ENCODE peak calls at places on chromosomes 6 and 20, in eight cellular contexts. Z is fibroblast of lung; I is effector memory CD4-positive, alpha-beta T cell; E is psoas muscle; J is Panc1; F is GM23338; S is Peyer's patch; G is A549. W is an unnamed sample.

GRCh38 chr6:132209351-132209750 is 191.9 kb downstream of the MOXD1 start:
- DNase-seq in Z (no peak), I (no peak), E (no peak), J (no peak), F (no peak), S (no peak), G (no peak), W (no peak)

GRCh38 chr20:43680976-43681375 is 14.1 kb downstream of the MYBL2 start:
- DNase-seq in Z (no peak), I (no peak), E (no peak), J (no peak), F (no peak), S (no peak), G (no peak), W (no peak)

GRCh38 chr20:52937701-52938100 is 34.5 kb upstream of the TSHZ2 start:
- DNase-seq in Z (peak), I (no peak), E (no peak), J (no peak), F (peak), S (no peak), G (peak), W (no peak)

GRCh38 chr6:135418040-135418439 is 79.5 kb downstream of the AHI1 start:
- DNase-seq in Z (no peak), I (no peak), E (no peak), J (no peak), F (no peak), S (no peak), G (no peak), W (no peak)

GRCh38 chr6:43907789-43908472 is 137.9 kb downstream of the VEGFA start:
- DNase-seq in Z (no peak), I (no peak), E (peak), J (no peak), F (no peak), S (no peak), G (no peak), W (peak)

GRCh38 chr20:63751471-63752271 is 12.1 kb downstream of the SLC2A4RG start:
- DNase-seq in Z (no peak), I (no peak), E (peak), J (no peak), F (peak), S (no peak), G (no peak), W (no peak)

GRCh38 chr20:41030536-41031242 is 2.1 kb downstream of the TOP1 start:
- DNase-seq in Z (peak), I (no peak), E (no peak), J (no peak), F (no peak), S (no peak), G (no peak), W (no peak)

GRCh38 chr6:142819603-142820335 is 125.2 kb downstream of the HIVEP2 start:
- DNase-seq in Z (peak), I (peak), E (no peak), J (no peak), F (no peak), S (no peak), G (no peak), W (no peak)

GRCh38 chr6:10429638-10430427 is 15.0 kb upstream of the TFAP2A start:
- DNase-seq in Z (peak), I (no peak), E (no peak), J (no peak), F (peak), S (no peak), G (peak), W (no peak)

GRCh38 chr6:12605888-12606345 is 110.7 kb upstream of the PHACTR1 start:
- DNase-seq in Z (peak), I (no peak), E (no peak), J (peak), F (peak), S (no peak), G (peak), W (no peak)

GRCh38 chr6:47392251-47392650 is 82.5 kb upstream of the TNFRSF21 start:
- DNase-seq in Z (no peak), I (no peak), E (no peak), J (no peak), F (no peak), S (no peak), G (no peak), W (no peak)

GRCh38 chr6:43290353-43290904 is 7.6 kb upstream of the SLC22A7 start:
- DNase-seq in Z (no peak), I (no peak), E (no peak), J (no peak), F (no peak), S (peak), G (no peak), W (no peak)

GRCh38 chr20:50146732-50147662 is 6.5 kb downstream of the PEDS1 start:
- DNase-seq in Z (peak), I (peak), E (peak), J (no peak), F (peak), S (no peak), G (no peak), W (no peak)

GRCh38 chr6:170007468-170008240 is 256.2 kb downstream of the ERMARD start:
- DNase-seq in Z (no peak), I (no peak), E (no peak), J (no peak), F (no peak), S (no peak), G (no peak), W (no peak)

GRCh38 chr20:32484221-32485125 is 100.7 kb downstream of the NOL4L start:
- DNase-seq in Z (peak), I (peak), E (peak), J (no peak), F (peak), S (peak), G (peak), W (no peak)

GRCh38 chr20:53657732-53658131 is 64.1 kb upstream of the ZNF217 start:
- DNase-seq in Z (no peak), I (no peak), E (no peak), J (no peak), F (peak), S (no peak), G (no peak), W (no peak)

GRCh38 chr20:51563597-51564332 is 21.2 kb upstream of the NFATC2 start:
- DNase-seq in Z (peak), I (no peak), E (peak), J (peak), F (peak), S (peak), G (peak), W (peak)

GRCh38 chr20:13166006-13166405 is 55.1 kb upstream of the ISM1 start:
- DNase-seq in Z (no peak), I (no peak), E (no peak), J (no peak), F (no peak), S (no peak), G (no peak), W (no peak)

GRCh38 chr6:26437550-26437949 is 2.8 kb upstream of the BTN3A3 start:
- DNase-seq in Z (no peak), I (no peak), E (no peak), J (no peak), F (no peak), S (no peak), G (no peak), W (no peak)

GRCh38 chr6:134774244-134774643 is 175.7 kb downstream of the ALDH8A1 start:
- DNase-seq in Z (peak), I (no peak), E (no peak), J (no peak), F (no peak), S (no peak), G (no peak), W (no peak)

GRCh38 chr6:299050-299980 is 7.0 kb downstream of the DUSP22 start:
- DNase-seq in Z (no peak), I (no peak), E (no peak), J (no peak), F (no peak), S (no peak), G (no peak), W (no peak)

GRCh38 chr6:148432405-148433195 is 90.0 kb downstream of the SASH1 start:
- DNase-seq in Z (peak), I (no peak), E (no peak), J (no peak), F (no peak), S (no peak), G (no peak), W (no peak)

GRCh38 chr6:134145786-134146185 is 93.4 kb upstream of the SLC2A12 start:
- DNase-seq in Z (peak), I (no peak), E (no peak), J (no peak), F (peak), S (no peak), G (no peak), W (no peak)

GRCh38 chr6:11143394-11144371 is 32.2 kb upstream of the ERVFRD-1 start:
- DNase-seq in Z (peak), I (no peak), E (peak), J (no peak), F (no peak), S (no peak), G (peak), W (peak)

GRCh38 chr6:90326404-90327057 is 29.9 kb upstream of the BACH2 start:
- DNase-seq in Z (no peak), I (no peak), E (no peak), J (no peak), F (no peak), S (no peak), G (no peak), W (no peak)

GRCh38 chr6:118387921-118388701 is 160.0 kb upstream of the PLN start:
- DNase-seq in Z (peak), I (no peak), E (no peak), J (peak), F (no peak), S (no peak), G (peak), W (no peak)

GRCh38 chr6:151661928-151662327 is 145.6 kb upstream of the ESR1 start:
- DNase-seq in Z (no peak), I (no peak), E (no peak), J (no peak), F (peak), S (no peak), G (no peak), W (no peak)

GRCh38 chr6:133214267-133214666 is 26.9 kb upstream of the EYA4 start:
- DNase-seq in Z (no peak), I (no peak), E (no peak), J (no peak), F (no peak), S (no peak), G (no peak), W (no peak)

DNA sequence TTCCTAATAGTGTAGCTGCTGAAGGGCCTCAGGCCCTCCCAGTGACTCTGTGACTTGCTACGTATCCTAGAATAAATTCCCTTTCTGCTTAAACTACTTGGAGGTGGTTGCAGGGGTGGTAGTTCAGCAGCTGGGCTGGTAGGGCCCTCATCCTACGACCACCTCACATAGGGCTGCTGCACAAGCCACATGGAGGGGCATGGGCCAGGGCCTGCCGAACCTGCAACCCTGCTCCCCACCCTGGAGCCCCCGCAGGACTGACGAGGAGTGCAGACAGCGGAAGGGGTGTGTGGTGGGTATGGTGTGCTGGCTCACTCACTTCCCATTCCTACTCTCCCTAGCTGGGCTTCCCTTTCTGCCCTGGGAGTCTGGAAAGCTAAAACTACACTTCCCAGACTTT is 56.2 kb upstream of the MLN start:
- DNase-seq in Z (no peak), I (no peak), E (peak), J (no peak), F (no peak), S (no peak), G (no peak), W (no peak)
- H3K27ac ChIP-seq in Z (no peak), I (no peak), E (no peak), J (no peak), F (no peak), S (no peak), G (no peak), W (no peak)

DNA sequence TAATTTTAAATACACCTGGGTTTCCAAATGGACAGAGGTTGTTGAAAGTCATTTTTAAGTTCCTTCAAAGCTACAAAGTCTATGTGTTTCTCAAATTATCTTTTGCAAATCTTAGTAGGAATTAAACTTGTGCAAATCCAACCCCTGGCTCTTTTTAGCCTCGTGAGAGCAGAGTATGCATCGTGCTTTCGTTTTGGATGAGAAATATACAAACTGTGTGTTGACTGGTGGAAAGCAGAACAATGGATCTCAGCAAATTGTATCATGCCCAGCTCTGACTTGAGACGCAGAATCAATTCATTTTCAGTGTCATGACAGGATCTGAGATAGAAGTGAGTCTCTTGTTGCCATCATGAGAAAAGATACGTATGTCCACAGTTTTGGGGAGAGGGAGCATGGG is 542.4 kb upstream of the FLRT3 start:
- DNase-seq in Z (peak), I (no peak), E (no peak), J (no peak), F (no peak), S (no peak), G (no peak), W (no peak)
- H3K27ac ChIP-seq in Z (no peak), I (no peak), E (no peak), J (no peak), F (no peak), S (no peak), G (peak), W (no peak)

DNA sequence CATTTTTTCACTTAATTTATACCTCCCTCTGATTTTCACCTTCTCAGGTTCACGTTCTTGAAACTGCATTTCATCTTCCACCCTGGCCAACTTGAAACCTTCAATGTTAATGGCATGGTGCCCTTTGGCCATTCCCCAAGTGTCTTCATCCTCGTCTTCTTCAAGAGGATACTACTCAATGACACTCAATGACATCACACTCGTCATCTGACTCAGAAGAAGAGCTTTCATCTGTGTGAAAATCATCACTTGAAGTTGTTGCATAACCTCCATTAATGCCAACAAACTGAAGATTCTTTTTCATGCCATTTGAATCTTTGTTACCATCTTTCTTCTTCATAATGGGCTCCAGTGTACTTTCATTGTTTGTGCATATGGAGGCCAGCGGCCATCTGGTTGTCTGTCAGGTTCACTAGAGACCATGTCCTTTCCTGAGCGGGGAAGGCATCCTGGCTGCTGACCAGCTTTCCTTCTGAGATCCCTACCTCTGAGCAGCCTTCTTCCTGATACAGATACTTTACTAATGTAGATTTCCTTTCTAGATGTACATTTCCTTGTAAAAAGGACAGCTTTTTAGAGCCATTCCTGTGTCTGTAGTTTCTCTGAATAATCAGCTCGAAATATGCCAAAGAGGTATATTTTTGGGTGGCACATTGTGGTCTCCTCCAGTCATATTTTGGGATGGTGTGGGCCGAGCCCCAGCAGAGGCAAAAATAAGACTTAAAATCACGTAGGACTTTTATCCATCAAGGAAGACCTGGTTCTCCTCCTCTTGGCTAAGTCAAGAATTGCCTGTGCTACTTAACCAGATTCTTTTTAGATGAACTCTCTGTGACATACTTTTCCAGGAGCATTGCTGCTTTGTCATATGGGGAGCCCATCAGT is 21.3 kb downstream of the TRMT6 start:
- DNase-seq in Z (no peak), I (no peak), E (no peak), J (no peak), F (no peak), S (no peak), G (no peak), W (no peak)
- H3K27ac ChIP-seq in Z (no peak), I (no peak), E (no peak), J (no peak), F (no peak), S (no peak), G (no peak), W (no peak)

GRCh38 chr6:29748391-29749352 is 25.4 kb downstream of the HLA-F start:
- DNase-seq in Z (peak), I (peak), E (peak), J (no peak), F (peak), S (peak), G (peak), W (peak)
- H3K27ac ChIP-seq in Z (peak), I (peak), E (peak), J (no peak), F (no peak), S (peak), G (peak), W (peak)

GRCh38 chr6:106448000-106448426 is 87.5 kb downstream of the CRYBG1 start:
- DNase-seq in Z (no peak), I (no peak), E (no peak), J (no peak), F (no peak), S (peak), G (no peak), W (peak)
- H3K27ac ChIP-seq in Z (no peak), I (no peak), E (no peak), J (no peak), F (no peak), S (peak), G (no peak), W (no peak)

GRCh38 chr6:40194771-40195170 is 260.5 kb upstream of the MOCS1 start:
- DNase-seq in Z (no peak), I (no peak), E (no peak), J (no peak), F (no peak), S (no peak), G (no peak), W (no peak)

GRCh38 chr6:40195751-40196518 is 261.7 kb upstream of the MOCS1 start:
- DNase-seq in Z (no peak), I (no peak), E (no peak), J (no peak), F (no peak), S (no peak), G (no peak), W (no peak)

GRCh38 chr6:40197371-40197770 is 263.1 kb upstream of the MOCS1 start:
- DNase-seq in Z (no peak), I (no peak), E (no peak), J (no peak), F (no peak), S (no peak), G (no peak), W (no peak)

GRCh38 chr6:40188931-40189330 is 254.7 kb upstream of the MOCS1 start:
- DNase-seq in Z (no peak), I (no peak), E (no peak), J (no peak), F (no peak), S (no peak), G (no peak), W (no peak)

GRCh38 chr6:40192516-40192915 is 258.3 kb upstream of the MOCS1 start:
- DNase-seq in Z (no peak), I (no peak), E (no peak), J (no peak), F (no peak), S (no peak), G (no peak), W (no peak)
- H3K27ac ChIP-seq in Z (no peak), I (no peak), E (no peak), J (no peak), F (no peak), S (no peak), G (no peak), W (no peak)